ENCODE peak calls at places on chromosomes 2 and 18, in four cellular contexts. One of them, this sample, is unnamed.

GRCh38 chr2:14960686-14961324 is 328.3 kb downstream of the LRATD1 start:
- DNase-seq in naive thymus-derived CD4-positive, alpha-beta T cell: no peak
- DNase-seq in WTC11: no peak
- DNase-seq in psoas muscle: no peak
- DNase-seq in this sample: no peak

GRCh38 chr2:207418422-207418821 is 111.3 kb upstream of the CREB1 start:
- DNase-seq in naive thymus-derived CD4-positive, alpha-beta T cell: no peak
- DNase-seq in WTC11: no peak
- DNase-seq in psoas muscle: no peak
- DNase-seq in this sample: no peak

GRCh38 chr18:80147418-80148315 is 38.6 kb downstream of the ADNP2 start:
- DNase-seq in naive thymus-derived CD4-positive, alpha-beta T cell: peak; percentile 62
- DNase-seq in psoas muscle: peak; percentile 89
- DNase-seq in WTC11: peak; percentile 77
- DNase-seq in this sample: peak; percentile 71

GRCh38 chr2:62705859-62706720 is 577 bp downstream of the EHBP1 start:
- DNase-seq in WTC11: peak; percentile 73
- DNase-seq in psoas muscle: peak; percentile 80
- DNase-seq in naive thymus-derived CD4-positive, alpha-beta T cell: no peak
- DNase-seq in this sample: peak; percentile 40

GRCh38 chr2:241908686-241909420 is 39.3 kb downstream of the RTP5 start:
- DNase-seq in psoas muscle: no peak
- DNase-seq in naive thymus-derived CD4-positive, alpha-beta T cell: no peak
- DNase-seq in WTC11: no peak
- DNase-seq in this sample: no peak

GRCh38 chr2:217795067-217795466 is 207.7 kb downstream of the TNS1 start:
- DNase-seq in WTC11: no peak
- DNase-seq in naive thymus-derived CD4-positive, alpha-beta T cell: no peak
- DNase-seq in psoas muscle: no peak
- DNase-seq in this sample: no peak

GRCh38 chr2:234420406-234420805 is 76.5 kb downstream of the ARL4C start:
- DNase-seq in psoas muscle: no peak
- DNase-seq in naive thymus-derived CD4-positive, alpha-beta T cell: no peak
- DNase-seq in WTC11: no peak
- DNase-seq in this sample: no peak

GRCh38 chr2:237967463-237967871 is 653 bp downstream of the UBE2F start:
- DNase-seq in WTC11: peak; percentile 25
- DNase-seq in psoas muscle: peak; percentile 71
- DNase-seq in naive thymus-derived CD4-positive, alpha-beta T cell: peak; percentile 44
- DNase-seq in this sample: no peak

GRCh38 chr2:239806276-239806675 is 218.9 kb downstream of the NDUFA10 start:
- DNase-seq in WTC11: no peak
- DNase-seq in psoas muscle: no peak
- DNase-seq in naive thymus-derived CD4-positive, alpha-beta T cell: peak; percentile 12
- DNase-seq in this sample: no peak

GRCh38 chr2:147433822-147434221 is 411.0 kb upstream of the ACVR2A start:
- DNase-seq in naive thymus-derived CD4-positive, alpha-beta T cell: no peak
- DNase-seq in WTC11: no peak
- DNase-seq in psoas muscle: no peak
- DNase-seq in this sample: no peak

GRCh38 chr2:234374671-234375245 is 122.1 kb downstream of the ARL4C start:
- DNase-seq in psoas muscle: no peak
- DNase-seq in WTC11: no peak
- DNase-seq in naive thymus-derived CD4-positive, alpha-beta T cell: no peak
- DNase-seq in this sample: no peak

GRCh38 chr18:13464432-13465125 is 246.0 kb downstream of the LDLRAD4 start:
- DNase-seq in WTC11: no peak
- DNase-seq in naive thymus-derived CD4-positive, alpha-beta T cell: peak; percentile 63
- DNase-seq in psoas muscle: peak; percentile 69
- DNase-seq in this sample: peak; percentile 62

GRCh38 chr2:10541081-10541480 is 93.0 kb upstream of the ODC1 start:
- DNase-seq in naive thymus-derived CD4-positive, alpha-beta T cell: no peak
- DNase-seq in psoas muscle: no peak
- DNase-seq in WTC11: no peak
- DNase-seq in this sample: no peak

GRCh38 chr18:50405582-50406271 is 30.9 kb downstream of the SKA1 start:
- DNase-seq in WTC11: peak; percentile 31
- DNase-seq in naive thymus-derived CD4-positive, alpha-beta T cell: no peak
- DNase-seq in psoas muscle: no peak
- DNase-seq in this sample: no peak

GRCh38 chr2:136363921-136364320 is 246.0 kb upstream of the CXCR4 start:
- DNase-seq in psoas muscle: no peak
- DNase-seq in naive thymus-derived CD4-positive, alpha-beta T cell: no peak
- DNase-seq in WTC11: no peak
- DNase-seq in this sample: no peak

GRCh38 chr2:75007819-75008218 is 49.4 kb downstream of the POLE4 start:
- DNase-seq in WTC11: no peak
- DNase-seq in psoas muscle: no peak
- DNase-seq in naive thymus-derived CD4-positive, alpha-beta T cell: no peak
- DNase-seq in this sample: no peak

GRCh38 chr2:144078802-144079386 is 441.0 kb downstream of the ZEB2 start:
- DNase-seq in naive thymus-derived CD4-positive, alpha-beta T cell: no peak
- DNase-seq in psoas muscle: no peak
- DNase-seq in WTC11: no peak
- DNase-seq in this sample: no peak

GRCh38 chr2:74419345-74419744 is 2.1 kb downstream of the C2orf81 start:
- DNase-seq in psoas muscle: no peak
- DNase-seq in WTC11: no peak
- DNase-seq in naive thymus-derived CD4-positive, alpha-beta T cell: no peak
- DNase-seq in this sample: no peak

GRCh38 chr2:101011152-101011551 is 9.1 kb downstream of the RPL31 start:
- DNase-seq in WTC11: no peak
- DNase-seq in psoas muscle: no peak
- DNase-seq in naive thymus-derived CD4-positive, alpha-beta T cell: no peak
- DNase-seq in this sample: no peak

This sample was measured in heart right ventricle.